ENCODE peak calls at places on chromosomes 3 and 15, in five cellular contexts. A is heart left ventricle, I is Peyer's patch, G is AML-193, R is G401. T is an unnamed sample.

GRCh38 chr3:174280186-174280585 is 578.9 kb upstream of the NAALADL2 start:
- DNase-seq in R (no peak), G (no peak), I (no peak), A (no peak), T (no peak)

GRCh38 chr3:131812433-131812832 is 222.4 kb downstream of the CPNE4 start:
- DNase-seq in G (no peak), R (no peak), A (no peak), I (no peak), T (no peak)

GRCh38 chr3:138459619-138460535 is 25.5 kb downstream of the ESYT3 start:
- DNase-seq in R (peak; percentile 47), G (no peak), I (no peak), A (peak; percentile 17), T (no peak)

GRCh38 chr3:159788291-159788690 is 200.3 kb upstream of the IL12A start:
- DNase-seq in G (no peak), A (no peak), R (no peak), I (no peak), T (no peak)

GRCh38 chr15:97036301-97036700 is 705.8 kb downstream of the NR2F2 start:
- DNase-seq in A (no peak), R (no peak), G (no peak), I (no peak), T (no peak)

GRCh38 chr15:41022487-41023090 is 69.3 kb downstream of the CHAC1 start:
- DNase-seq in I (no peak), G (peak; percentile 54), A (peak; percentile 36), R (peak; percentile 73), T (peak; percentile 27)

GRCh38 chr3:61802772-61803171 is 241.4 kb downstream of the PTPRG start:
- DNase-seq in I (no peak), R (peak; percentile 96), A (no peak), G (no peak), T (no peak)

GRCh38 chr15:45522179-45522930 is at the start of gene SLC30A4:
- DNase-seq in G (peak; percentile 18), R (peak; percentile 75), I (peak; percentile 87), A (peak; percentile 75), T (peak; percentile 78)

GRCh38 chr3:134713673-134714072 is 62.9 kb upstream of the KY start:
- DNase-seq in A (no peak), R (no peak), G (peak; percentile 23), I (no peak), T (no peak)

GRCh38 chr3:39972508-39972907 is 163.1 kb downstream of the MYRIP start:
- DNase-seq in R (peak; percentile 91), G (no peak), A (no peak), I (no peak), T (no peak)

GRCh38 chr3:38610436-38610835 is 39.1 kb downstream of the SCN5A start:
- DNase-seq in A (no peak), R (no peak), I (peak; percentile 27), G (no peak), T (no peak)

GRCh38 chr15:64636541-64636940 is 138.8 kb downstream of the RBPMS2 start:
- DNase-seq in R (no peak), A (no peak), G (no peak), I (no peak), T (no peak)

GRCh38 chr3:52532838-52533622 is 627 bp downstream of the NT5DC2 start:
- DNase-seq in G (no peak), A (peak; percentile 37), I (peak; percentile 61), R (no peak), T (peak; percentile 42)